ENCODE peak calls at places on chromosome 11, in eight cellular contexts. T is glutamatergic neuron; I is AG09309; L is caudate nucleus; A is stimulated activated CD4-positive, alpha-beta T cell treated with anti-CD3 and anti-CD28 coated beads, Interleukin-4, amount 100 ng/mL, for 48 hours; S is T-helper 22 cell; Q is left kidney; H is hippocampal formation. W is an unnamed sample.

GRCh38 chr11:61777234-61778090 is 14.9 kb downstream of the TMEM258 start:
- DNase-seq in T (no peak), S (peak; percentile 55), Q (peak; percentile 86), L (no peak), A (peak; percentile 40), I (no peak), H (peak; percentile 28), W (no peak)

GRCh38 chr11:80627364-80627763 is 1186.5 kb upstream of the TENM4 start:
- DNase-seq in H (no peak), I (no peak), L (no peak), T (no peak), S (no peak), Q (no peak), A (no peak), W (no peak)

GRCh38 chr11:83011333-83012167 is 60.1 kb downstream of the RAB30 start:
- DNase-seq in T (no peak), I (no peak), H (peak; percentile 49), S (no peak), Q (no peak), A (no peak), L (no peak), W (no peak)

GRCh38 chr11:128552783-128553661 is 34.3 kb downstream of the ETS1 start:
- DNase-seq in L (peak; percentile 55), S (no peak), H (peak; percentile 65), I (no peak), A (no peak), Q (peak; percentile 50), T (no peak), W (no peak)

GRCh38 chr11:87422566-87422965 is 384.8 kb downstream of the TMEM135 start:
- DNase-seq in I (no peak), T (no peak), H (no peak), L (no peak), A (no peak), S (no peak), Q (no peak), W (no peak)

GRCh38 chr11:128757235-128757711 is 63.4 kb downstream of the FLI1 start:
- DNase-seq in A (peak; percentile 57), L (no peak), I (no peak), T (no peak), Q (no peak), H (no peak), S (peak; percentile 48), W (no peak)

GRCh38 chr11:76148941-76149613 is 57.2 kb downstream of the WNT11 start:
- DNase-seq in L (no peak), A (no peak), Q (no peak), T (no peak), S (no peak), H (no peak), I (no peak), W (no peak)

GRCh38 chr11:1202776-1203504 is 19.9 kb upstream of the MUC5B start:
- DNase-seq in H (peak; percentile 20), A (peak; percentile 52), Q (peak; percentile 76), L (no peak), T (peak; percentile 82), I (no peak), S (no peak), W (peak; percentile 63)

GRCh38 chr11:66011239-66011784 is 496 bp upstream of the CST6 start:
- DNase-seq in A (no peak), T (no peak), I (no peak), Q (peak; percentile 66), S (no peak), L (no peak), H (no peak), W (no peak)